ENCODE peak calls at places on chromosome 6, in seven cellular contexts. One of them, this sample, is unnamed.

GRCh38 chr6:152364846-152365245 is 272.3 kb downstream of the SYNE1 start:
- DNase-seq in A549: no peak
- DNase-seq in dorsolateral prefrontal cortex: no peak
- DNase-seq in tibial nerve: no peak
- DNase-seq in CD8-positive, alpha-beta T cell: no peak
- DNase-seq in Peyer's patch: no peak
- DNase-seq in SJSA1: no peak
- DNase-seq in this sample: no peak

GRCh38 chr6:107644513-107644912 is 154.6 kb downstream of the SOBP start:
- DNase-seq in A549: no peak
- DNase-seq in dorsolateral prefrontal cortex: no peak
- DNase-seq in tibial nerve: no peak
- DNase-seq in CD8-positive, alpha-beta T cell: no peak
- DNase-seq in Peyer's patch: no peak
- DNase-seq in SJSA1: no peak
- DNase-seq in this sample: no peak

GRCh38 chr6:118712955-118713354 is 61.6 kb upstream of the CEP85L start:
- DNase-seq in A549: no peak
- DNase-seq in dorsolateral prefrontal cortex: no peak
- DNase-seq in tibial nerve: no peak
- DNase-seq in CD8-positive, alpha-beta T cell: no peak
- DNase-seq in Peyer's patch: no peak
- DNase-seq in SJSA1: peak; percentile 60
- DNase-seq in this sample: no peak

GRCh38 chr6:132675749-132676148 is 16.8 kb upstream of the TAAR1 start:
- DNase-seq in A549: no peak
- DNase-seq in dorsolateral prefrontal cortex: no peak
- DNase-seq in tibial nerve: no peak
- DNase-seq in CD8-positive, alpha-beta T cell: no peak
- DNase-seq in Peyer's patch: no peak
- DNase-seq in SJSA1: no peak
- DNase-seq in this sample: no peak

GRCh38 chr6:43334466-43335095 is 26.0 kb upstream of the CRIP3 start:
- DNase-seq in A549: peak; percentile 25
- DNase-seq in dorsolateral prefrontal cortex: no peak
- DNase-seq in tibial nerve: no peak
- DNase-seq in CD8-positive, alpha-beta T cell: no peak
- DNase-seq in Peyer's patch: no peak
- DNase-seq in SJSA1: peak; percentile 50
- DNase-seq in this sample: no peak

GRCh38 chr6:89050155-89050554 is 30.4 kb upstream of the PNRC1 start:
- DNase-seq in A549: no peak
- DNase-seq in dorsolateral prefrontal cortex: no peak
- DNase-seq in tibial nerve: peak; percentile 84
- DNase-seq in CD8-positive, alpha-beta T cell: no peak
- DNase-seq in Peyer's patch: no peak
- DNase-seq in SJSA1: no peak
- DNase-seq in this sample: no peak

GRCh38 chr6:145652572-145652971 is 82.7 kb downstream of the EPM2A start:
- DNase-seq in A549: no peak
- DNase-seq in dorsolateral prefrontal cortex: no peak
- DNase-seq in tibial nerve: no peak
- DNase-seq in CD8-positive, alpha-beta T cell: no peak
- DNase-seq in Peyer's patch: no peak
- DNase-seq in SJSA1: no peak
- DNase-seq in this sample: no peak

GRCh38 chr6:160931378-160932343 is 59.9 kb upstream of the MAP3K4 start:
- DNase-seq in A549: no peak
- DNase-seq in dorsolateral prefrontal cortex: no peak
- DNase-seq in tibial nerve: no peak
- DNase-seq in CD8-positive, alpha-beta T cell: no peak
- DNase-seq in Peyer's patch: no peak
- DNase-seq in SJSA1: no peak
- DNase-seq in this sample: no peak

GRCh38 chr6:48061630-48062029 is 49.4 kb downstream of the PTCHD4 start:
- DNase-seq in A549: no peak
- DNase-seq in dorsolateral prefrontal cortex: no peak
- DNase-seq in tibial nerve: no peak
- DNase-seq in CD8-positive, alpha-beta T cell: no peak
- DNase-seq in Peyer's patch: no peak
- DNase-seq in SJSA1: no peak
- DNase-seq in this sample: no peak

GRCh38 chr6:116840091-116840490 is 11.2 kb upstream of the GPRC6A start:
- DNase-seq in A549: no peak
- DNase-seq in dorsolateral prefrontal cortex: no peak
- DNase-seq in tibial nerve: no peak
- DNase-seq in CD8-positive, alpha-beta T cell: no peak
- DNase-seq in Peyer's patch: no peak
- DNase-seq in SJSA1: no peak
- DNase-seq in this sample: no peak

GRCh38 chr6:118597636-118598035 is 49.5 kb downstream of the PLN start:
- DNase-seq in A549: no peak
- DNase-seq in dorsolateral prefrontal cortex: no peak
- DNase-seq in tibial nerve: no peak
- DNase-seq in CD8-positive, alpha-beta T cell: no peak
- DNase-seq in Peyer's patch: no peak
- DNase-seq in SJSA1: no peak
- DNase-seq in this sample: no peak

GRCh38 chr6:106918128-106918527 is 56.4 kb downstream of the CD24 start:
- DNase-seq in A549: no peak
- DNase-seq in dorsolateral prefrontal cortex: no peak
- DNase-seq in tibial nerve: no peak
- DNase-seq in CD8-positive, alpha-beta T cell: no peak
- DNase-seq in Peyer's patch: no peak
- DNase-seq in SJSA1: no peak
- DNase-seq in this sample: no peak

GRCh38 chr6:41921712-41921998 is 356 bp downstream of the BYSL start:
- DNase-seq in A549: no peak
- DNase-seq in dorsolateral prefrontal cortex: no peak
- DNase-seq in tibial nerve: no peak
- DNase-seq in CD8-positive, alpha-beta T cell: no peak
- DNase-seq in Peyer's patch: no peak
- DNase-seq in SJSA1: no peak
- DNase-seq in this sample: no peak

GRCh38 chr6:139863964-139864363 is 489.5 kb upstream of the CITED2 start:
- DNase-seq in A549: no peak
- DNase-seq in dorsolateral prefrontal cortex: no peak
- DNase-seq in tibial nerve: no peak
- DNase-seq in CD8-positive, alpha-beta T cell: no peak
- DNase-seq in Peyer's patch: no peak
- DNase-seq in SJSA1: no peak
- DNase-seq in this sample: no peak

GRCh38 chr6:106508836-106509235 is 120.5 kb downstream of the RTN4IP1 start:
- DNase-seq in A549: no peak
- DNase-seq in dorsolateral prefrontal cortex: no peak
- DNase-seq in tibial nerve: no peak
- DNase-seq in CD8-positive, alpha-beta T cell: no peak
- DNase-seq in Peyer's patch: no peak
- DNase-seq in SJSA1: no peak
- DNase-seq in this sample: no peak

GRCh38 chr6:1404066-1404712 is 14.8 kb downstream of the FOXF2 start:
- DNase-seq in A549: no peak
- DNase-seq in dorsolateral prefrontal cortex: no peak
- DNase-seq in tibial nerve: no peak
- DNase-seq in CD8-positive, alpha-beta T cell: no peak
- DNase-seq in Peyer's patch: no peak
- DNase-seq in SJSA1: no peak
- DNase-seq in this sample: no peak

GRCh38 chr6:121666809-121667208 is 231.4 kb downstream of the GJA1 start:
- DNase-seq in A549: peak; percentile 6
- DNase-seq in dorsolateral prefrontal cortex: no peak
- DNase-seq in tibial nerve: no peak
- DNase-seq in CD8-positive, alpha-beta T cell: no peak
- DNase-seq in Peyer's patch: no peak
- DNase-seq in SJSA1: peak; percentile 76
- DNase-seq in this sample: no peak

GRCh38 chr6:41984623-41985022 is 43.0 kb upstream of the CCND3 start:
- DNase-seq in A549: no peak
- DNase-seq in dorsolateral prefrontal cortex: no peak
- DNase-seq in tibial nerve: no peak
- DNase-seq in CD8-positive, alpha-beta T cell: no peak
- DNase-seq in Peyer's patch: no peak
- DNase-seq in SJSA1: no peak
- DNase-seq in this sample: no peak

GRCh38 chr6:40387127-40387870 is 199.9 kb downstream of the LRFN2 start:
- DNase-seq in A549: no peak
- DNase-seq in dorsolateral prefrontal cortex: no peak
- DNase-seq in tibial nerve: peak; percentile 1
- DNase-seq in CD8-positive, alpha-beta T cell: no peak
- DNase-seq in Peyer's patch: no peak
- DNase-seq in SJSA1: no peak
- DNase-seq in this sample: no peak

GRCh38 chr6:38184041-38184779 is 364.7 kb downstream of the ZFAND3 start:
- DNase-seq in A549: no peak
- DNase-seq in dorsolateral prefrontal cortex: no peak
- DNase-seq in tibial nerve: no peak
- DNase-seq in CD8-positive, alpha-beta T cell: no peak
- DNase-seq in Peyer's patch: peak; percentile 1
- DNase-seq in SJSA1: no peak
- DNase-seq in this sample: no peak

GRCh38 chr6:41892921-41893564 is 2.1 kb downstream of the USP49 start:
- DNase-seq in A549: no peak
- DNase-seq in dorsolateral prefrontal cortex: no peak
- DNase-seq in tibial nerve: no peak
- DNase-seq in CD8-positive, alpha-beta T cell: no peak
- DNase-seq in Peyer's patch: no peak
- DNase-seq in SJSA1: no peak
- DNase-seq in this sample: no peak

GRCh38 chr6:12324096-12324495 is 33.9 kb downstream of the EDN1 start:
- DNase-seq in A549: peak; percentile 85
- DNase-seq in dorsolateral prefrontal cortex: no peak
- DNase-seq in tibial nerve: no peak
- DNase-seq in CD8-positive, alpha-beta T cell: no peak
- DNase-seq in Peyer's patch: no peak
- DNase-seq in SJSA1: peak; percentile 93
- DNase-seq in this sample: no peak

GRCh38 chr6:170110201-170111140 is 180.4 kb downstream of the DLL1 start:
- DNase-seq in A549: no peak
- DNase-seq in dorsolateral prefrontal cortex: peak; percentile 16
- DNase-seq in tibial nerve: no peak
- DNase-seq in CD8-positive, alpha-beta T cell: no peak
- DNase-seq in Peyer's patch: peak; percentile 11
- DNase-seq in SJSA1: no peak
- DNase-seq in this sample: no peak
- H3K27ac ChIP-seq in A549: no peak overlapping the region
- H3K27ac ChIP-seq in dorsolateral prefrontal cortex: no peak overlapping the region
- H3K27ac ChIP-seq in tibial nerve: no peak overlapping the region
- H3K27ac ChIP-seq in CD8-positive, alpha-beta T cell: no peak overlapping the region
- H3K27ac ChIP-seq in Peyer's patch: no peak overlapping the region
- H3K27ac ChIP-seq in SJSA1: no peak overlapping the region
- H3K27ac ChIP-seq in this sample: no peak overlapping the region

GRCh38 chr6:150659046-150659763 is 59.5 kb downstream of the PLEKHG1 start:
- DNase-seq in A549: no peak
- DNase-seq in dorsolateral prefrontal cortex: no peak
- DNase-seq in tibial nerve: no peak
- DNase-seq in CD8-positive, alpha-beta T cell: no peak
- DNase-seq in Peyer's patch: no peak
- DNase-seq in SJSA1: no peak
- DNase-seq in this sample: no peak

GRCh38 chr6:150652848-150653613 is 53.3 kb downstream of the PLEKHG1 start:
- DNase-seq in A549: no peak
- DNase-seq in dorsolateral prefrontal cortex: no peak
- DNase-seq in tibial nerve: no peak
- DNase-seq in CD8-positive, alpha-beta T cell: no peak
- DNase-seq in Peyer's patch: no peak
- DNase-seq in SJSA1: no peak
- DNase-seq in this sample: no peak

GRCh38 chr6:150651808-150652473 is 52.3 kb downstream of the PLEKHG1 start:
- DNase-seq in A549: no peak
- DNase-seq in dorsolateral prefrontal cortex: no peak
- DNase-seq in tibial nerve: no peak
- DNase-seq in CD8-positive, alpha-beta T cell: no peak
- DNase-seq in Peyer's patch: no peak
- DNase-seq in SJSA1: no peak
- DNase-seq in this sample: no peak

GRCh38 chr6:150656156-150656555 is 56.5 kb downstream of the PLEKHG1 start:
- DNase-seq in A549: no peak
- DNase-seq in dorsolateral prefrontal cortex: no peak
- DNase-seq in tibial nerve: no peak
- DNase-seq in CD8-positive, alpha-beta T cell: no peak
- DNase-seq in Peyer's patch: no peak
- DNase-seq in SJSA1: no peak
- DNase-seq in this sample: no peak

DNA sequence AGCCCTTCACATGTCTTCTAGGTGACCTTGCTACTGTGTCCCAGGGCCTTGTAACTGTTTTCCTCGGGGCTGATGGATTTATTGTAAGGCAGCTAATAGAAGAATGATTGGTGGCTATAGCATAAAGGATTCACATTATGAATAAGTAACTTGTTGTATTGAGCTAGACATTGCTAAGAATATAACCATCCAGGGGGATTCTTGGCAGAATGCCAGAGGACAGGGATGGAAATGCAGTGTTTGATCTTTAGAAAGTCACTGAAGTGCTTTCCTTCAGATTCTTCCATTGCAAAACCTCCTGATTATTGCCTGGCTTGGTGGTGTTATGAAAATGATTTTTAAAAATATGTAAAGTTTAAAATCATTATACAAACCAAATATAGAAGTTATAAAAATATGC is 55.0 kb downstream of the PLEKHG1 start:
- DNase-seq in A549: no peak
- DNase-seq in dorsolateral prefrontal cortex: no peak
- DNase-seq in tibial nerve: no peak
- DNase-seq in CD8-positive, alpha-beta T cell: no peak
- DNase-seq in Peyer's patch: no peak
- DNase-seq in SJSA1: no peak
- DNase-seq in this sample: no peak
- H3K27ac ChIP-seq in A549: no peak overlapping the region
- H3K27ac ChIP-seq in dorsolateral prefrontal cortex: no peak overlapping the region
- H3K27ac ChIP-seq in tibial nerve: no peak overlapping the region
- H3K27ac ChIP-seq in CD8-positive, alpha-beta T cell: no peak overlapping the region
- H3K27ac ChIP-seq in Peyer's patch: no peak overlapping the region
- H3K27ac ChIP-seq in SJSA1: no peak overlapping the region
- H3K27ac ChIP-seq in this sample: no peak overlapping the region

DNA sequence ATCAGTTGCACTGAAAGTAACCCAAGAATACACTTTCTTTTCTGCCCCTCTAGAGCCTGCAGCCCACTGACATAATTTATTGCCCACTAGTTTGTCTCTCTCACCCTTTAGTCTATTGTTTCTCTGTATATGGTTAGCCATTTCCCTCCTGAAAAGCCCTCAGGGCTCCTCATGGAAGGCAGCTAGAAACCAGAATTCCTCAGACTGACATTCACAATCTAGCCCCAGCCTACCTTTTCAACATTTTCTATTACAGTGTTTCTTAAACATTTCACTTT is 21.4 kb upstream of the PAQR8 start:
- DNase-seq in A549: no peak
- DNase-seq in dorsolateral prefrontal cortex: no peak
- DNase-seq in tibial nerve: no peak
- DNase-seq in CD8-positive, alpha-beta T cell: no peak
- DNase-seq in Peyer's patch: no peak
- DNase-seq in SJSA1: peak; percentile 78
- DNase-seq in this sample: no peak
- H3K27ac ChIP-seq in A549: no peak overlapping the region
- H3K27ac ChIP-seq in dorsolateral prefrontal cortex: no peak overlapping the region
- H3K27ac ChIP-seq in tibial nerve: no peak overlapping the region
- H3K27ac ChIP-seq in CD8-positive, alpha-beta T cell: no peak overlapping the region
- H3K27ac ChIP-seq in Peyer's patch: no peak overlapping the region
- H3K27ac ChIP-seq in SJSA1: peak overlapping the region; percentile 81
- H3K27ac ChIP-seq in this sample: no peak overlapping the region

GRCh38 chr6:136864676-136865075 is 42.3 kb downstream of the PEX7 start:
- DNase-seq in A549: no peak
- DNase-seq in dorsolateral prefrontal cortex: no peak
- DNase-seq in tibial nerve: no peak
- DNase-seq in CD8-positive, alpha-beta T cell: no peak
- DNase-seq in Peyer's patch: no peak
- DNase-seq in SJSA1: no peak
- DNase-seq in this sample: no peak
- H3K27ac ChIP-seq in A549: no peak overlapping the region
- H3K27ac ChIP-seq in dorsolateral prefrontal cortex: no peak overlapping the region
- H3K27ac ChIP-seq in tibial nerve: no peak overlapping the region
- H3K27ac ChIP-seq in CD8-positive, alpha-beta T cell: no peak overlapping the region
- H3K27ac ChIP-seq in Peyer's patch: no peak overlapping the region
- H3K27ac ChIP-seq in SJSA1: no peak overlapping the region
- H3K27ac ChIP-seq in this sample: no peak overlapping the region

This sample was measured in caudate nucleus.